ENCODE peak calls at places on chromosomes 3 and 15, in four cellular contexts. B is CD8-positive, alpha-beta memory T cell; T is small intestine; C is neuronal stem cell. A is an unnamed sample. For H3K27me3, the result is how much of the 10 kb centered on the place peaks cover.

GRCh38 chr15:48250640-48251076 is 44.6 kb downstream of the SLC12A1 start:
- DNase-seq in B (peak), T (peak), C (peak), A (peak)

GRCh38 chr3:65778966-65779365 is 259.8 kb downstream of the MAGI1 start:
- DNase-seq in B (no peak), T (no peak), C (no peak), A (no peak)

GRCh38 chr15:59137566-59137965 is 32.6 kb downstream of the CCNB2 start:
- DNase-seq in B (no peak), T (no peak), C (no peak), A (no peak)

GRCh38 chr3:12323237-12323636 is 34.4 kb downstream of the PPARG start:
- DNase-seq in B (no peak), T (no peak), C (no peak), A (no peak)

GRCh38 chr3:108410531-108410984 is 99.8 kb downstream of the MYH15 start:
- DNase-seq in B (no peak), T (no peak), C (no peak), A (no peak)

GRCh38 chr15:52734329-52734728 is 55.1 kb upstream of the ATOSA start:
- DNase-seq in B (no peak), T (no peak), C (no peak), A (no peak)

GRCh38 chr15:77083381-77084160 is 12.7 kb upstream of the TSPAN3 start:
- DNase-seq in B (peak), T (peak), C (peak), A (peak)

GRCh38 chr15:31202953-31203352 is 101.4 kb upstream of the TRPM1 start:
- DNase-seq in B (peak), T (no peak), C (no peak), A (no peak)

GRCh38 chr3:71395927-71396695 is 187.4 kb downstream of the FOXP1 start:
- DNase-seq in B (no peak), T (peak), C (no peak), A (no peak)

GRCh38 chr3:142087676-142088075 is 61.7 kb downstream of the TFDP2 start:
- DNase-seq in B (no peak), T (peak), C (no peak), A (no peak)

GRCh38 chr3:56921573-56922571 is 120.1 kb upstream of the ARHGEF3 start:
- DNase-seq in B (no peak), T (peak), C (no peak), A (no peak)

GRCh38 chr3:154954750-154955149 is 125.4 kb upstream of the MME start:
- DNase-seq in B (no peak), T (peak), C (no peak), A (no peak)

GRCh38 chr3:186467969-186468368 is 76.2 kb downstream of the CRYGS start:
- DNase-seq in B (no peak), T (no peak), C (no peak), A (no peak)

GRCh38 chr3:42801784-42802183 is 2.5 kb downstream of the HIGD1A start:
- DNase-seq in B (no peak), T (no peak), C (no peak), A (no peak)

GRCh38 chr3:11845661-11846060 is 1.0 kb downstream of the TAMM41 start:
- DNase-seq in B (peak), T (peak), C (no peak), A (peak)

GRCh38 chr15:44243829-44244228 is 44.7 kb upstream of the GOLM2 start:
- DNase-seq in B (no peak), T (no peak), C (no peak), A (no peak)

GRCh38 chr3:197103766-197104165 is 74.1 kb upstream of the MELTF start:
- DNase-seq in B (no peak), T (no peak), C (no peak), A (no peak)

GRCh38 chr3:152202976-152203626 is 65.6 kb upstream of the MBNL1 start:
- DNase-seq in B (no peak), T (peak), C (no peak), A (peak)

GRCh38 chr3:193377591-193377990 is 962 bp downstream of the ATP13A5 start:
- DNase-seq in B (no peak), T (no peak), C (no peak), A (no peak)

GRCh38 chr3:197736010-197736490 is 654 bp downstream of the RUBCN start:
- DNase-seq in B (peak), T (peak), C (no peak), A (peak)

GRCh38 chr15:66955871-66956585 is 109.4 kb upstream of the SMAD3 start:
- DNase-seq in B (no peak), T (no peak), C (no peak), A (no peak)

GRCh38 chr3:41200669-41201021 is 1.3 kb downstream of the CTNNB1 start:
- DNase-seq in B (peak), T (peak), C (peak), A (peak)

GRCh38 chr15:100903191-100903590 is 16.0 kb upstream of the LRRK1 start:
- DNase-seq in B (no peak), T (no peak), C (no peak), A (no peak)

GRCh38 chr3:69309810-69310209 is 76.1 kb downstream of the FRMD4B start:
- DNase-seq in B (no peak), T (peak), C (no peak), A (peak)

GRCh38 chr15:51243774-51244173 is 94.6 kb downstream of the CYP19A1 start:
- DNase-seq in B (no peak), T (no peak), C (no peak), A (no peak)

GRCh38 chr15:42608110-42608531 is 32.7 kb downstream of the STARD9 start:
- DNase-seq in B (peak), T (peak), C (no peak), A (no peak)

GRCh38 chr3:25826510-25826909 is 36.6 kb downstream of the OXSM start:
- DNase-seq in B (no peak), T (no peak), C (no peak), A (no peak)

GRCh38 chr15:38611228-38611627 is 46.6 kb upstream of the RASGRP1 start:
- DNase-seq in B (peak), T (peak), C (no peak), A (no peak)

GRCh38 chr3:14791343-14791945 is 27.3 kb upstream of the FGD5 start:
- DNase-seq in B (peak), T (peak), C (peak), A (peak)

GRCh38 chr15:38651328-38652038 is 86.9 kb upstream of the RASGRP1 start:
- DNase-seq in B (peak), T (peak), C (no peak), A (no peak)

GRCh38 chr3:24829632-24830229 is 335.1 kb upstream of the THRB start:
- DNase-seq in B (no peak), T (peak), C (peak), A (peak)

GRCh38 chr3:121883507-121883906 is 10.7 kb upstream of the SLC15A2 start:
- DNase-seq in B (no peak), T (peak), C (peak), A (no peak)

GRCh38 chr3:7977245-7978103 is 524.1 kb upstream of the LMCD1 start:
- DNase-seq in B (no peak), T (no peak), C (peak), A (no peak)

GRCh38 chr3:29721789-29722188 is 440.9 kb downstream of the RBMS3 start:
- DNase-seq in B (no peak), T (no peak), C (no peak), A (no peak)

GRCh38 chr3:61236556-61236955 is 14.7 kb downstream of the FHIT start:
- DNase-seq in B (no peak), T (no peak), C (no peak), A (no peak)

GRCh38 chr15:82856397-82857170 is 47.2 kb downstream of the WHAMM start:
- DNase-seq in B (no peak), T (no peak), C (no peak), A (no peak)

GRCh38 chr3:89252865-89253264 is 145.4 kb downstream of the EPHA3 start:
- DNase-seq in B (no peak), T (no peak), C (no peak), A (no peak)

GRCh38 chr3:46107682-46108081 is 80.4 kb upstream of the XCR1 start:
- DNase-seq in B (no peak), T (peak), C (no peak), A (no peak)

DNA sequence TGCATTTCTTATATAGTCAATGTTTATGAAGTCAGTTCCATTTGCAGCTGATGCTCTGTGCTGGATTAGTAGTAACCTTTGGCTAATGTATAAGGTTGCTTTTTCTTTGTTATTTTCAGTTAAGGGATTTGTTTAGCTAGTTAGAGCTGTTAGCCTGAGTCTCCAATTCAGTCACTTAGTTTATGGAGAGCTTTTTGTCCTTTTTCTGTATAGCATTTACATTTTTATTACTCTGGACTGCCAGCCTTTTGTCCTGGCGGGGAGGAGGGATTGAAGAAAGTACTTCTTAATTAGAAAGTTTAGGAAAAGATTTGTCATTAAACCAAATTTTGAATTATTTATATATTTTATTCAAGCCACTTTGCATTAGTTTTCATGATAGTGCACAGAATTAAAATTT is 52.0 kb downstream of the DNAJC13 start:
- DNase-seq in B (no peak), T (no peak), C (peak), A (no peak)
- H3K27me3 ChIP-seq in B (under half), T (under half), C (under half), A (under half)

DNA sequence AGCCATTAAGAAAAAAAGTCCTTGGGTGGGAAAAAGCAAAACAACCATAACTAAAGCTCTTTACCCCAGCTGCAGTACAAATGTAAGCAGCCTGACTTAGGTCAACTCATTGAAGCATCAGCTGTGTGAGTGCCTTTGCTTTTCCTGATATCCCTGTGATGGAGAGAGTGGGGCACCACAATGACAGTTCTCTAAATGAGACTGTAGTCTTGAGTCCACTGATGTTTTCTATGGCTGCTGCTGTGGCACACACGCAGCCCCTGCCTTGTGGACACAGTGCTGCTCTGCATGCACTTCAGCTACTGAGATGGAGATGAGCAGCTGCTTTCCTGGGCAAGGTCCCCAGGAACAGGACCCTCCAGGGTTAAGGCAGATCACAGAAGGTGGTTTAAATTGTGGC is 173.2 kb downstream of the KCNAB1 start:
- DNase-seq in B (no peak), T (no peak), C (no peak), A (no peak)
- H3K27me3 ChIP-seq in B (under half), T (under half), C (under half), A (under half)

GRCh38 chr3:44146073-44146472 is 95.6 kb upstream of the TOPAZ1 start:
- DNase-seq in B (no peak), T (no peak), C (no peak), A (no peak)
- H3K27me3 ChIP-seq in B (under half), T (under half), C (under half), A (under half)

DNA sequence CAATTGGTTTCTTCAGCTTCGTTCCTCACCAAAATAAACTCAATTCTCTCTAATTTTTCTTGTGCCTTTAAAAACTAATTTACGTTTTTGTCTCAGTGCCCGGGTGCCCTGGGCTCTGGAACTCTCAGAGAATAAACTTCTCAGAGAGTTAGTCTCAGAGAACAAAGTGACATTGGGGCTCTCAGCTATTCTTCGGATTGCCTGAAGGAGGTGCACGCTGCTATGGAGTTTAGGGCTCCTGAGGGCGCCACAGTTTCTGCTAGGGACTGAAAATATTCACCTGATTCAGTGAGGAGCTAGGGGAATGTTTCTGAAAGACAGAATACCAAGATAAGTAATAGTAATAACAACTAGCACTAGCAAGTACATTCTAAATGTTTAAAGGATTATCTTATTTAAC is 22.7 kb downstream of the ZIC4 start:
- DNase-seq in B (no peak), T (peak), C (no peak), A (no peak)
- H3K27me3 ChIP-seq in B (under half), T (under half), C (under half), A (half or more)

GRCh38 chr15:60903221-60903620 is 325.9 kb downstream of the RORA start:
- DNase-seq in B (no peak), T (no peak), C (no peak), A (no peak)

GRCh38 chr15:60905587-60905986 is 323.5 kb downstream of the RORA start:
- DNase-seq in B (peak), T (peak), C (no peak), A (no peak)

GRCh38 chr15:60907233-60907947 is 321.7 kb downstream of the RORA start:
- DNase-seq in B (peak), T (no peak), C (no peak), A (no peak)

GRCh38 chr15:60908888-60909287 is 320.2 kb downstream of the RORA start:
- DNase-seq in B (no peak), T (no peak), C (no peak), A (no peak)

DNA sequence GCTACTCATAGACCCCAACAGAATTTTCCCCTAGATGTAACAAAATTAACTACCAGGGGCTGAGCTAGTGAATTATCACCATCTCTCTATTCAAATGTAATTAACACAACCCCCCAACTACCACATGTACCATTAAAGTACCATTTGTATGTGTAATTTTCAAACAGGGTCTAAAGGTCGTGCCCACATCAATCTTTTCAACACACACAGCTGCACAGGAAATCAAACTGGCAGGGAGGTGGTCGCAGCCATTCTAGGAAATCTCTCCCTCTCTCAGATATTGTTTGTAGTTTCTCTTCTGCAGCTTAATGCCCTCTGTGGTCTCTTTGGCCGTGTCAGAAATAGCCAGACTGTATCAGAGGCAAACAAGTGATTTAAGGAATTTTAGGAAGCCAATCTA is 322.8 kb downstream of the RORA start:
- DNase-seq in B (peak), T (no peak), C (no peak), A (no peak)
- H3K27me3 ChIP-seq in B (under half), T (under half), C (under half), A (under half)

GRCh38 chr3:10596746-10597448 is 91.5 kb upstream of the ATP2B2 start:
- DNase-seq in B (no peak), T (no peak), C (no peak), A (no peak)

GRCh38 chr3:10600159-10601125 is 95.1 kb upstream of the ATP2B2 start:
- DNase-seq in B (no peak), T (no peak), C (no peak), A (no peak)

GRCh38 chr3:10597733-10598132 is 92.3 kb upstream of the ATP2B2 start:
- DNase-seq in B (no peak), T (no peak), C (no peak), A (no peak)

GRCh38 chr3:10599444-10599843 is 94.1 kb upstream of the ATP2B2 start:
- DNase-seq in B (no peak), T (no peak), C (no peak), A (no peak)

GRCh38 chr3:10599017-10599416 is 93.6 kb upstream of the ATP2B2 start:
- DNase-seq in B (no peak), T (no peak), C (no peak), A (no peak)
- H3K27me3 ChIP-seq in B (under half), T (under half), C (under half), A (under half)

DNA sequence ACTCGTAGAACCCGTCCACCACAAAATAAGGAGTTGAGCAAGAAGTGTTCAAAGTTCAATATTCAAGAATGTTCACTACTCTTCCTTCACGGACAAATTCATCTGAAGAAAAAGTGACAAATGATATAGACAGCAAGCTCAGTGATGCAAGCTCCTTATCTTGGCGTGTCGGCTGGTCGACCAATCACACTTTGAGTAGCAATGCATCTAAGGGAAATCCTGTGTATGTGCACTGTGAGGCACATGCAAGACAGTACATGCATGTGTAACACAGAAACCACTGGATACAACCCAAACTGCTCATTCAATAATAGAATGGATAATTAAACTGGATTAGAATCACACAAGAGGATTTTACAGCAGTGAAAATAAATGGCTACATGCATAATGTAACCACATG is 64.4 kb upstream of the CSPG5 start:
- DNase-seq in B (no peak), T (no peak), C (no peak), A (no peak)
- H3K27me3 ChIP-seq in B (under half), T (under half), C (under half), A (under half)

GRCh38 chr3:13662238-13662847 is 113.4 kb downstream of the FBLN2 start:
- DNase-seq in B (no peak), T (no peak), C (no peak), A (no peak)

GRCh38 chr3:13659221-13659969 is 110.5 kb downstream of the FBLN2 start:
- DNase-seq in B (no peak), T (no peak), C (no peak), A (no peak)

GRCh38 chr3:13658681-13659080 is 109.8 kb downstream of the FBLN2 start:
- DNase-seq in B (no peak), T (no peak), C (no peak), A (no peak)

GRCh38 chr3:13660042-13660874 is 111.3 kb downstream of the FBLN2 start:
- DNase-seq in B (no peak), T (no peak), C (no peak), A (no peak)

GRCh38 chr3:13661121-13661520 is 112.2 kb downstream of the FBLN2 start:
- DNase-seq in B (no peak), T (no peak), C (no peak), A (no peak)
- H3K27me3 ChIP-seq in B (under half), T (under half), C (under half), A (under half)

GRCh38 chr3:127454968-127455367 is 135.6 kb downstream of the TPRA1 start:
- DNase-seq in B (no peak), T (no peak), C (no peak), A (no peak)
- H3K27me3 ChIP-seq in B (under half), T (under half), C (under half), A (under half)